ENCODE peak calls at places on chromosomes 16 and 17, in seven cellular contexts. R, J, B, G, P, W and E are unnamed samples. For H3K4me1, the result is how much of the 10 kb centered on the place peaks cover.

GRCh38 chr17:17808706-17809432 is 27.9 kb downstream of the SREBF1 start:
- DNase-seq in G (peak), B (peak), P (peak), W (no peak), J (no peak), R (no peak), E (no peak)

GRCh38 chr17:82839617-82840292 is at the start of gene ZNF750:
- DNase-seq in J (no peak), W (peak), G (no peak), B (peak), R (no peak), P (no peak), E (no peak)

GRCh38 chr17:1992541-1992940 is 32.6 kb downstream of the RTN4RL1 start:
- DNase-seq in G (no peak), B (no peak), P (no peak), R (no peak), W (no peak), J (no peak), E (no peak)

GRCh38 chr16:53865492-53865863 is 161.5 kb downstream of the FTO start:
- DNase-seq in R (no peak), B (no peak), G (peak), W (no peak), P (no peak), J (no peak), E (no peak)

GRCh38 chr17:48123111-48123510 is 15.5 kb downstream of the SNX11 start:
- DNase-seq in P (no peak), R (no peak), J (no peak), B (peak), G (peak), W (no peak), E (no peak)

GRCh38 chr16:31427441-31428276 is 501 bp downstream of the COX6A2 start:
- DNase-seq in R (no peak), P (peak), G (peak), J (peak), B (peak), W (no peak), E (peak)

GRCh38 chr16:875182-876040 is 74.9 kb upstream of the GNG13 start:
- DNase-seq in P (no peak), J (no peak), W (no peak), G (no peak), R (no peak), B (no peak), E (no peak)

GRCh38 chr17:50542795-50543774 is 3.9 kb upstream of the SPATA20 start:
- DNase-seq in R (no peak), B (peak), G (no peak), P (peak), W (peak), J (peak), E (peak)

GRCh38 chr17:59844884-59845594 is 47.7 kb downstream of the TUBD1 start:
- DNase-seq in G (no peak), W (no peak), R (no peak), J (no peak), B (no peak), P (no peak), E (no peak)

GRCh38 chr17:50831430-50832064 is 3.8 kb upstream of the WFIKKN2 start:
- DNase-seq in B (peak), G (no peak), P (no peak), R (no peak), J (no peak), W (no peak), E (no peak)

GRCh38 chr17:78392295-78392694 is 13.8 kb downstream of the PGS1 start:
- DNase-seq in J (no peak), B (peak), W (no peak), P (no peak), R (no peak), G (no peak), E (no peak)

GRCh38 chr17:35214192-35214591 is 20.0 kb upstream of the SLC35G3 start:
- DNase-seq in R (no peak), J (no peak), W (no peak), B (no peak), G (peak), P (no peak), E (no peak)

GRCh38 chr16:85750021-85750826 is 672 bp downstream of the C16orf74 start:
- DNase-seq in P (no peak), J (no peak), B (peak), G (peak), W (no peak), R (peak), E (peak)

GRCh38 chr17:7014995-7015586 is 2.7 kb downstream of the RNASEK start:
- DNase-seq in R (no peak), W (no peak), J (no peak), B (no peak), G (peak), P (no peak), E (no peak)

GRCh38 chr16:88595101-88595500 is 24.9 kb downstream of the ZC3H18 start:
- DNase-seq in G (no peak), P (no peak), R (no peak), B (no peak), J (no peak), W (no peak), E (no peak)

GRCh38 chr17:63082273-63082861 is 116.3 kb downstream of the TANC2 start:
- DNase-seq in J (no peak), P (no peak), W (no peak), B (no peak), G (peak), R (no peak), E (peak)

GRCh38 chr16:23855010-23855409 is 19.2 kb downstream of the PRKCB start:
- DNase-seq in W (no peak), G (no peak), B (no peak), J (no peak), P (no peak), R (no peak), E (no peak)

GRCh38 chr16:62014534-62014933 is 21.7 kb downstream of the CDH8 start:
- DNase-seq in R (peak), G (no peak), J (no peak), B (no peak), W (no peak), P (no peak), E (no peak)

GRCh38 chr17:80063815-80064585 is 27.6 kb downstream of the CCDC40 start:
- DNase-seq in G (no peak), J (peak), W (peak), P (peak), R (no peak), B (no peak), E (peak)

GRCh38 chr17:39765766-39766165 is 28.0 kb downstream of the GRB7 start:
- DNase-seq in P (no peak), R (no peak), W (no peak), B (no peak), G (no peak), J (no peak), E (no peak)

GRCh38 chr17:69123626-69124025 is 18.1 kb downstream of the ABCA6 start:
- DNase-seq in W (no peak), R (no peak), J (no peak), B (no peak), P (no peak), G (no peak), E (no peak)

GRCh38 chr17:81176656-81177055 is 10.6 kb upstream of the AATK start:
- DNase-seq in J (no peak), W (no peak), R (no peak), P (no peak), G (peak), B (no peak), E (no peak)

GRCh38 chr16:84166796-84167695 is 19.8 kb downstream of the TAF1C start:
- DNase-seq in J (no peak), R (no peak), W (no peak), G (no peak), B (peak), P (no peak), E (no peak)

GRCh38 chr16:56203052-56203451 is 11.8 kb downstream of the GNAO1 start:
- DNase-seq in B (peak), P (no peak), W (no peak), G (peak), R (no peak), J (no peak), E (peak)

GRCh38 chr17:2940352-2940751 is 123.1 kb downstream of the OR1D5 start:
- DNase-seq in P (no peak), B (peak), R (peak), W (peak), G (no peak), J (no peak), E (no peak)

GRCh38 chr17:50372222-50372621 is 762 bp downstream of the MRPL27 start:
- DNase-seq in G (no peak), R (no peak), W (no peak), P (no peak), B (no peak), J (no peak), E (no peak)

GRCh38 chr16:47753620-47754019 is 292.5 kb downstream of the PHKB start:
- DNase-seq in G (no peak), P (no peak), R (no peak), J (no peak), B (no peak), W (no peak), E (no peak)

GRCh38 chr17:67434061-67434525 is 57.0 kb downstream of the PITPNC1 start:
- DNase-seq in B (no peak), J (peak), P (peak), R (no peak), G (peak), W (no peak), E (no peak)

GRCh38 chr16:70770968-70771552 is 29.9 kb downstream of the VAC14 start:
- DNase-seq in B (peak), W (peak), R (peak), G (peak), J (peak), P (peak), E (peak)

GRCh38 chr16:82059983-82060421 is 24.9 kb downstream of the HSD17B2 start:
- DNase-seq in J (no peak), W (no peak), G (no peak), P (no peak), B (no peak), R (no peak), E (peak)
- H3K4me1 ChIP-seq in J (under half), W (under half), G (under half), P (under half), B (under half), R (under half), E (under half)

GRCh38 chr17:43754947-43755346 is 3.6 kb downstream of the SOST start:
- DNase-seq in B (no peak), R (no peak), W (no peak), P (no peak), J (no peak), G (no peak), E (no peak)
- H3K4me3 ChIP-seq in B (no peak), R (no peak), W (no peak), P (no peak), J (no peak), G (no peak), E (no peak)

DNA sequence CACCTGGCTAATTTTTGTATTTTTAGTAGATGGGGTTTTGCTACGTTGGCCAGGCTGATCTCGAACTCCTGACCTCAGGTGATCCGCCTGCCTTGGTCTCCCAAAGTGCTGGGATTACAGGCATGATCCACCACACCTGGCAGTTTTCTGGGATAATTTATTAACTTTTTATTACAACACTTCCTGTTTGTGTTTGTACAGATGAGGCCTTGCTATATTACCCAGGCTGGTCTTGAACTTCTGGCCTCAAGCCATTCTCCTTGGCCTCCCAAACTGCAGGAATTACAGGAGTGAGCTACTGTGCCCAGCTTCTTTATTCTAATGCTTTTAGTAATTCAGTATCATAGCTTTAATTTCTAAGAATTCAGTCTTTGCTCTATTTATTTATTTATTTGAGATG is 16.1 kb upstream of the SPN start:
- DNase-seq in W (no peak), P (no peak), J (no peak), G (no peak), R (no peak), B (no peak), E (no peak)
- H3K4me1 ChIP-seq in W (under half), P (under half), J (under half), G (under half), R (under half), B (under half), E (under half)

GRCh38 chr16:52621651-52622050 is 74.7 kb upstream of the TOX3 start:
- DNase-seq in P (no peak), J (no peak), W (no peak), R (no peak), G (no peak), B (no peak), E (no peak)

GRCh38 chr16:52613508-52613907 is 66.6 kb upstream of the TOX3 start:
- DNase-seq in J (no peak), R (no peak), B (no peak), W (no peak), G (no peak), P (no peak), E (no peak)

GRCh38 chr16:52618753-52619497 is 72.0 kb upstream of the TOX3 start:
- DNase-seq in W (no peak), G (no peak), B (no peak), J (no peak), P (no peak), R (no peak), E (no peak)

GRCh38 chr16:52611817-52612673 is 65.1 kb upstream of the TOX3 start:
- DNase-seq in G (no peak), B (no peak), P (no peak), W (no peak), J (no peak), R (no peak), E (peak)

GRCh38 chr16:52617591-52617990 is 70.6 kb upstream of the TOX3 start:
- DNase-seq in R (no peak), B (no peak), G (no peak), J (no peak), W (no peak), P (no peak), E (no peak)
- H3K4me3 ChIP-seq in R (no peak), B (no peak), G (no peak), J (no peak), W (no peak), P (no peak), E (no peak)

GRCh38 chr17:73519011-73519410 is 125.2 kb downstream of the SDK2 start:
- DNase-seq in G (no peak), B (no peak), P (no peak), R (no peak), W (no peak), J (no peak), E (no peak)
- H3K4me1 ChIP-seq in G (under half), B (under half), P (under half), R (under half), W (under half), J (under half), E (under half)